ENCODE peak calls at places on chromosomes 7 and 10, in eight cellular contexts. Q is A549; T is mesothelial cell of epicardium; G is CD4-positive, alpha-beta T cell; Y is RWPE1; P is dorsolateral prefrontal cortex; V is heart right ventricle; F is fibroblast of mammary gland. B is an unnamed sample.

GRCh38 chr10:71971311-71971731 is 7.1 kb downstream of the CHST3 start:
- DNase-seq in G (no peak), V (no peak), Y (no peak), Q (no peak), F (no peak), T (no peak), P (peak), B (no peak)

GRCh38 chr7:100472854-100473499 is 6.0 kb downstream of the TSC22D4 start:
- DNase-seq in Q (no peak), P (no peak), T (no peak), F (peak), Y (no peak), V (peak), G (no peak), B (no peak)

GRCh38 chr7:260441-261281 is 29.3 kb upstream of the FOXL3 start:
- DNase-seq in P (no peak), G (no peak), V (no peak), T (peak), Q (no peak), Y (no peak), F (no peak), B (no peak)

GRCh38 chr7:116098175-116098574 is 67.6 kb upstream of the TFEC start:
- DNase-seq in F (no peak), Q (no peak), T (no peak), Y (no peak), V (no peak), P (no peak), G (no peak), B (no peak)

GRCh38 chr7:29345590-29345989 is 151.0 kb downstream of the CHN2 start:
- DNase-seq in F (peak), V (peak), Q (no peak), T (no peak), G (no peak), Y (peak), P (peak), B (no peak)

GRCh38 chr7:137658194-137658900 is 188.4 kb downstream of the DGKI start:
- DNase-seq in F (no peak), G (no peak), Q (no peak), P (no peak), T (no peak), Y (no peak), V (no peak), B (no peak)

GRCh38 chr10:129102906-129103693 is 363.9 kb upstream of the MGMT start:
- DNase-seq in T (no peak), V (no peak), Y (no peak), Q (no peak), P (no peak), G (no peak), F (peak), B (no peak)

GRCh38 chr7:103702454-103702853 is 256.4 kb upstream of the SLC26A5 start:
- DNase-seq in Q (no peak), F (peak), V (no peak), T (no peak), G (no peak), Y (no peak), P (no peak), B (no peak)

GRCh38 chr7:18958627-18959026 is 158.8 kb downstream of the TWIST1 start:
- DNase-seq in Q (no peak), T (no peak), F (peak), V (no peak), P (no peak), G (no peak), Y (no peak), B (no peak)

GRCh38 chr10:132489053-132489703 is 48.4 kb upstream of the INPP5A start:
- DNase-seq in G (no peak), V (no peak), F (peak), Q (no peak), T (no peak), Y (no peak), P (no peak), B (no peak)

GRCh38 chr10:69655868-69656555 is 26.0 kb downstream of the FAM241B start:
- DNase-seq in F (no peak), Q (no peak), V (no peak), G (no peak), Y (no peak), T (no peak), P (no peak), B (no peak)

GRCh38 chr10:79159141-79159619 is 90.4 kb downstream of the ZMIZ1 start:
- DNase-seq in T (no peak), Q (no peak), P (no peak), V (no peak), G (no peak), F (peak), Y (no peak), B (no peak)

GRCh38 chr10:114256822-114257221 is 17.8 kb downstream of the VWA2 start:
- DNase-seq in T (no peak), Q (no peak), V (no peak), G (no peak), Y (no peak), F (no peak), P (no peak), B (no peak)

GRCh38 chr10:67668448-67668847 is 27.5 kb downstream of the CTNNA3 start:
- DNase-seq in V (no peak), P (no peak), Q (no peak), Y (no peak), F (peak), G (no peak), T (no peak), B (no peak)

GRCh38 chr7:158266817-158267736 is 320.5 kb downstream of the PTPRN2 start:
- DNase-seq in Y (no peak), F (no peak), G (no peak), T (peak), V (no peak), Q (no peak), P (peak), B (no peak)

GRCh38 chr10:6220418-6221191 is 17.9 kb downstream of the PFKFB3 start:
- DNase-seq in F (no peak), P (no peak), T (no peak), Y (no peak), V (no peak), G (no peak), Q (no peak), B (no peak)

GRCh38 chr7:74604326-74605020 is 53.0 kb upstream of the GTF2I start:
- DNase-seq in Q (no peak), T (no peak), V (peak), P (no peak), G (no peak), Y (no peak), F (no peak), B (no peak)

GRCh38 chr7:127535546-127536425 is 49.6 kb downstream of the GCC1 start:
- DNase-seq in Y (no peak), T (no peak), V (no peak), G (no peak), Q (no peak), F (no peak), P (no peak), B (no peak)

GRCh38 chr10:132429281-132430230 is 32.6 kb downstream of the PWWP2B start:
- DNase-seq in Q (no peak), Y (no peak), P (peak), G (no peak), V (peak), T (no peak), F (no peak), B (no peak)

GRCh38 chr10:15473401-15473777 is 102.3 kb upstream of the FAM171A1 start:
- DNase-seq in Q (no peak), F (no peak), Y (no peak), G (no peak), P (no peak), T (no peak), V (no peak), B (no peak)

GRCh38 chr10:114346176-114347031 is 57.9 kb downstream of the AFAP1L2 start:
- DNase-seq in Q (no peak), T (no peak), G (no peak), V (no peak), Y (no peak), F (no peak), P (no peak), B (no peak)

GRCh38 chr10:99938563-99938962 is 71.2 kb downstream of the DNMBP start:
- DNase-seq in T (no peak), F (no peak), Q (no peak), V (no peak), P (no peak), Y (no peak), G (no peak), B (peak)

GRCh38 chr7:43135129-43135528 is 22.7 kb downstream of the HECW1 start:
- DNase-seq in T (no peak), Y (peak), F (no peak), V (no peak), P (no peak), Q (no peak), G (no peak), B (no peak)

GRCh38 chr7:146185844-146186243 is 69.2 kb downstream of the CNTNAP2 start:
- DNase-seq in G (no peak), T (no peak), F (peak), P (no peak), Y (peak), V (no peak), Q (no peak), B (no peak)

GRCh38 chr7:108528183-108528712 is 2.3 kb upstream of the PNPLA8 start:
- DNase-seq in G (no peak), Y (peak), P (no peak), V (no peak), T (no peak), F (no peak), Q (no peak), B (no peak)

GRCh38 chr10:80412521-80412920 is 4.2 kb downstream of the PRXL2A start:
- DNase-seq in G (no peak), F (no peak), T (no peak), V (no peak), Q (no peak), Y (no peak), P (no peak), B (no peak)

GRCh38 chr7:157397751-157398691 is 61.2 kb downstream of the DNAJB6 start:
- DNase-seq in P (no peak), V (no peak), Y (peak), G (no peak), F (peak), Q (peak), T (no peak), B (no peak)

GRCh38 chr7:27651702-27652101 is 11.0 kb downstream of the HIBADH start:
- DNase-seq in F (no peak), V (no peak), G (no peak), T (no peak), Q (no peak), P (no peak), Y (no peak), B (no peak)

GRCh38 chr7:155164316-155164715 is 94.2 kb downstream of the HTR5A start:
- DNase-seq in T (no peak), Y (no peak), V (no peak), P (no peak), Q (no peak), G (no peak), F (no peak), B (no peak)

GRCh38 chr10:89153086-89153485 is 54.0 kb downstream of the CH25H start:
- DNase-seq in Q (no peak), P (no peak), G (no peak), F (peak), Y (no peak), V (no peak), T (no peak), B (no peak)

GRCh38 chr7:112205348-112206237 is 606 bp downstream of the DOCK4 start:
- DNase-seq in G (no peak), T (peak), P (peak), F (peak), V (peak), Y (peak), Q (peak), B (no peak)

GRCh38 chr10:31101123-31101522 is 69.5 kb upstream of the ZNF438 start:
- DNase-seq in G (no peak), Y (peak), V (no peak), F (peak), P (no peak), T (no peak), Q (peak), B (peak)

GRCh38 chr7:84506151-84506550 is 311.6 kb upstream of the SEMA3A start:
- DNase-seq in G (no peak), V (no peak), T (no peak), Y (no peak), Q (no peak), P (no peak), F (peak), B (no peak)

GRCh38 chr10:75226656-75227055 is 9.1 kb downstream of the COMTD1 start:
- DNase-seq in Y (no peak), V (no peak), T (no peak), P (no peak), F (no peak), Q (no peak), G (no peak), B (no peak)

GRCh38 chr7:143901360-143901709 is 641 bp downstream of the TCAF1 start:
- DNase-seq in T (no peak), F (peak), G (no peak), P (no peak), Q (peak), Y (peak), V (peak), B (no peak)

GRCh38 chr7:143900230-143900766 is 1.7 kb downstream of the TCAF1 start:
- DNase-seq in T (no peak), Q (no peak), G (no peak), F (peak), P (no peak), Y (no peak), V (no peak), B (no peak)

GRCh38 chr7:143898810-143899209 is 3.2 kb downstream of the TCAF1 start:
- DNase-seq in Q (no peak), T (no peak), G (no peak), F (no peak), Y (no peak), V (no peak), P (no peak), B (no peak)

GRCh38 chr7:143906176-143906575 is 4.2 kb upstream of the TCAF1 start:
- DNase-seq in Q (no peak), P (no peak), G (no peak), V (no peak), T (no peak), Y (no peak), F (no peak), B (no peak)

DNA sequence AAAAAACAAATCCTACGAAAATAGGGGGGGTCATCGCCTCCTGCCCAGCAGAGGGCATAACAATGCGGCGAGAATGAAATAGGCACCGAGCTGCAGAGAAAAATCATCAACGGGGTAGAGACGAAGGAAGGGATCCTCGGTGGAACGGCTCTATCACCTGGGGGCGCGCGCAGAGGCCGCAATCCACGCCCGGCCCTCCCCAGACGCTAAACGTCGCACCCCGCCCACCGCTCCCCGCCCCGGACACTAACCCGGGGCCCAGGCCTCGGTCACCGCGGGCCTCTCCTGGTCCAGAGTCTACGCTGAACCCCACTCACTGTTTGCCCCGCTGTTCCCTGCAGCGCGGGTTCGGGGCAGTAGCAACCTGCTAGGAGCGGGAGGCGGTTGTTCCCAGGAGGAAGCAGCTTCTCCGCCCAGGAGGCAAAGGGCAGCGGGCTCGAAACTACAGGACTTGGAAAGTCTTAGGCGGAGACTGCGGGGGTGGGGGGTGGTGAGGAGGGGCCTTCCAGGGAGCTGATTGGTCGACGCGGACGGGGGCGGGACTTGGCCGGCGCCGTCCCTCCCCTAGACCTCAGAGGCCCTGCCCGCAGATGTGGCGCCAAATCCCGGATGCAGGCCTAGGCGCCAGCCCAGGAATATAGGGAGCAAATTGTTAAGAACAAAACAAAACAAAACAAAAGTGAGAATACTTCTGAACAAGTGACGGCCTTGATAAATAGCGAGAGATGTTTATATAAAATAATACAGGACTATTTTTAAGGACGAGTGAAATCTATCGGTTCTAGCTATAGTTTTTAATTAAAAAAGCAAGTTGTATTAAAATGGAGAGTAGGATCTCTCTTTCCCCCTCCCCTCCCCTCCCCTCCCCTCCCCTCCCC is at the start of gene TCAF1:
- DNase-seq in T (peak), G (peak), P (peak), F (peak), V (peak), Y (peak), Q (peak), B (peak)
- TF ChIP-seq CTCF in T (no peak), G (peak), P (peak), F (peak), V (peak), Y (peak), Q (peak), B (peak)

DNA sequence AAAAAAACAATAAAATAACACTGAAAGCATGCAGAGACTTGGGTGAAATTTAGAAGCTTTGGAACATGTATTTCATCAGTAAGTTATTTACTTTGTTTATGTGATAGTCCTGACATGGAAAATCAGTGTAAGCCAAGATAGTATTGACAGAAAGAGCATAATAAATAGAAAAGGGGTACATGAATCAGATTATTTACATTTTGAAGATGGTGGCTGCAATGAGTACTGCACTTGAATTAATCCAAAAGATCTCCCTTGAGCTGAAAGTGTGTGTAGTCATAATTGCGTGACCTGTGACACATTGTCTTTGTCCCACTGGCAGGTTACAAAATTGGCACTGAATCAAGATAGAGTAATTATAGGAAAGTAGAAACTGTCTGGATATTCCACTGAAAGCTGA is 562.9 kb downstream of the GFRA1 start:
- DNase-seq in Y (no peak), P (no peak), G (no peak), V (no peak), Q (no peak), T (no peak), F (no peak), B (no peak)
- TF ChIP-seq CTCF in Y (no peak), P (no peak), G (no peak), V (no peak), Q (no peak), T (peak), F (no peak), B (no peak)

GRCh38 chr10:11353229-11353896 is 258.1 kb downstream of the USP6NL start:
- DNase-seq in G (no peak), Y (no peak), P (no peak), F (no peak), T (no peak), V (no peak), Q (no peak), B (no peak)
- TF ChIP-seq CTCF in G (no peak), Y (no peak), P (no peak), F (no peak), T (no peak), V (no peak), Q (no peak), B (no peak)

GRCh38 chr10:1368772-1369171 is 312.6 kb downstream of the WDR37 start:
- DNase-seq in P (no peak), V (no peak), Y (no peak), F (no peak), Q (peak), G (no peak), T (no peak), B (peak)
- TF ChIP-seq CTCF in P (peak), V (peak), Y (peak), F (no peak), Q (peak), G (no peak), T (peak), B (peak)

GRCh38 chr10:46231087-46231486 is 55.7 kb upstream of the ANTXRL start:
- DNase-seq in G (no peak), T (no peak), Y (no peak), V (no peak), Q (no peak), P (no peak), F (no peak), B (no peak)

GRCh38 chr10:46227571-46228075 is 59.2 kb upstream of the ANTXRL start:
- DNase-seq in G (no peak), P (no peak), T (no peak), Q (no peak), V (no peak), F (no peak), Y (no peak), B (no peak)

GRCh38 chr10:46228076-46229071 is 58.4 kb upstream of the ANTXRL start:
- DNase-seq in G (peak), Q (peak), T (peak), Y (peak), V (peak), P (peak), F (peak), B (peak)

GRCh38 chr10:46230615-46231014 is 56.2 kb upstream of the ANTXRL start:
- DNase-seq in Q (no peak), T (no peak), G (no peak), F (no peak), P (no peak), Y (no peak), V (no peak), B (no peak)

GRCh38 chr10:46229144-46229563 is 57.6 kb upstream of the ANTXRL start:
- DNase-seq in G (no peak), Q (peak), F (peak), P (peak), Y (no peak), V (no peak), T (no peak), B (peak)
- TF ChIP-seq CTCF in G (peak), Q (peak), F (peak), P (peak), Y (no peak), V (peak), T (peak), B (peak)

DNA sequence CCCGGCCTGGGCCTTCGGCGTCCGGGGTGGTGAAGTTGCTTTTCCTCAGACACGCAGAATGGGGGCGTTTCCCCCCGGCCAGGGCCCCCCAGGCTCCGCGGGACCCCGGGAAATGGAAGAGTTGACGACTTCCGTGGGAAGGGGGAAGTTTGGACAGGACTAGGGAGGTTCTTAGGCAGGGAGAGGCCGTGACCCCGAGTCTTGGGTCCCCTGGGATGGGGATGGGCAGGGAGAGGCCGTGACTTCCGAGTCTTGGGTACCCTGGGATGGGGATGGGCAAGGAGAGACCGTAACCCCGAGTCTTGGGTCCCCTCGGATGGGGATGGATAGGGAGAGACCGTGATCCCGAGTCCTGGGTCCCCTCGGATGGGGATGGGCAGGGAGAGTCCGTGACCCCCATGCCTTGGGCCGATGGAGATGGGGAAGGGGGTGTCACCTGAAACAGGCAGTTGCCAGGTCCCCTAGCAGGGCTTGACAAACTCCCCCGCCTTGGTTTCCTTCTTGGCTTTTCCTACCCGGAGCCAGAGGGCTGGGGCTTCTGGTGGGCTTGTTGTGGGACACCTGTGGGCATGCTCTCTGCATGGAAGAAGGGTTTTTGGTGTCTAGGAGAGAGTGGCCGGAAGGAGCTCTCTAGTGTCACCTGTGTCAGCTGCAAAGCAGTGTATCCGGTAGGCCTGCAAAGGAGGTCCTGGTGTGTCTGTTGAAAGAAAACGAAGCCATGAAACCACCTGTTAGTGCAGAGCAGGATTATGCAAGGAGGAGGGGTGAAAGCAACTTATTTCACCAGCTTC is 1.1 kb downstream of the TRRAP start:
- DNase-seq in Q (peak), F (peak), G (peak), Y (no peak), T (no peak), P (no peak), V (peak), B (peak)
- TF ChIP-seq CTCF in Q (no peak), F (peak), G (peak), Y (peak), T (no peak), P (no peak), V (peak), B (peak)